ENCODE peak calls at places on chromosomes 16 and 17, in five cellular contexts. P is GM23248, L is MM.1S, R is GM23338, A is PC-9. M is an unnamed sample. For H3F3A, the result is how much of the 10 kb centered on the place peaks cover.

GRCh38 chr16:12557808-12558207 is 245.9 kb downstream of the CPPED1 start:
- DNase-seq in P (no peak), L (no peak), R (no peak), A (no peak), M (peak)

GRCh38 chr16:67530013-67530939 is 1.6 kb downstream of the RIPOR1 start:
- DNase-seq in P (peak), L (peak), R (peak), A (no peak), M (peak)

GRCh38 chr16:82935781-82936180 is 309.0 kb downstream of the CDH13 start:
- DNase-seq in P (no peak), L (no peak), R (no peak), A (no peak), M (no peak)

GRCh38 chr16:46897471-46897870 is 13.3 kb downstream of the GPT2 start:
- DNase-seq in P (no peak), L (no peak), R (no peak), A (no peak), M (no peak)

GRCh38 chr16:74100405-74101316 is 196.0 kb upstream of the PSMD7 start:
- DNase-seq in P (no peak), L (no peak), R (peak), A (no peak), M (peak)

GRCh38 chr17:56635640-56636039 is 42.1 kb downstream of the NOG start:
- DNase-seq in P (peak), L (no peak), R (no peak), A (peak), M (no peak)

GRCh38 chr17:6536053-6536452 is 20.3 kb downstream of the PITPNM3 start:
- DNase-seq in P (no peak), L (no peak), R (no peak), A (no peak), M (no peak)

GRCh38 chr16:53220585-53220984 is 165.8 kb downstream of the CHD9 start:
- DNase-seq in P (peak), L (no peak), R (peak), A (no peak), M (peak)

GRCh38 chr17:48995871-48996695 is 1.1 kb upstream of the IGF2BP1 start:
- DNase-seq in P (peak), L (no peak), R (peak), A (no peak), M (peak)

GRCh38 chr17:61353211-61353610 is 46.4 kb upstream of the TBX2 start:
- DNase-seq in P (no peak), L (no peak), R (no peak), A (no peak), M (no peak)

GRCh38 chr16:9097266-9098219 is 6.1 kb downstream of the HAPSTR1 start:
- DNase-seq in P (no peak), L (no peak), R (no peak), A (no peak), M (peak)

GRCh38 chr16:86512860-86513470 is 2.6 kb downstream of the FOXF1 start:
- DNase-seq in P (no peak), L (no peak), R (no peak), A (no peak), M (no peak)

GRCh38 chr16:7921360-7921759 is 588.7 kb downstream of the RBFOX1 start:
- DNase-seq in P (no peak), L (no peak), R (peak), A (no peak), M (peak)

GRCh38 chr16:63361032-63361624 is 1324.9 kb upstream of the CDH8 start:
- DNase-seq in P (peak), L (peak), R (peak), A (no peak), M (peak)

DNA sequence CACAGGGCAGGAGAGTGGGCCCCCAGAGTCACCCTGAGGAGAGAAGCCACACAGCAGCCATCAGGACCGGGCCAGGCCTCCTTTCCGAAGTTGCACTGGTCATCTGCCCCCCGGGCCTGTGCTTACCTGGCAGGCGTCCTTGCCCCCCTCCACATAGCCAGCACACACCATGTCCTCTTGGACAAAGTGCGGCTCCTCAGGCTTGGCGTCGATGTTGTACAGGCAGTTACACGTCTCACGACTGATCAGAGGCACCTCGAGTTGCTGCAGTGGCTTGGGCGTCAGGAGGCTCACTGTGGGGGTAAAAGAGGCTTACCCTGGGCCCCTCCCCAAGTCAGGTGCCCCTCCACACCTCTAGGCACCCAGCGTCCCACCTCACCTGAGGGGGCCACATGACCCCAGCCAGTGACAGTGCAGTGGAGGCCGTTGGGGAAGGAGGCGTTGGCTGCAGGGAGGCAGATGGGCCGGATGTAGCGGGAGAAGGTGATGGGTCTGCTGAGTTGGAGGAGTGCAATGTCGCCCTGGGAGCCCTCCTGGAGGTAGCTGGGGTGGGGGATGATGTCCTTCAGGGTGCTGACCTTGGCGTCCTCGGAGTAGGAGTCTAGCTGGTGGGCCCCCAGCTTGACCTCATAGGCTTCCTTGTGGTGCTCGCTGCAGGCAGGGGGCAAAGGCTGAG is 3.1 kb downstream of the PRSS8 start:
- DNase-seq in P (no peak), L (no peak), R (no peak), A (no peak), M (no peak)
- H3K27ac ChIP-seq in P (no peak), L (no peak), R (no peak), A (no peak), M (no peak)

DNA sequence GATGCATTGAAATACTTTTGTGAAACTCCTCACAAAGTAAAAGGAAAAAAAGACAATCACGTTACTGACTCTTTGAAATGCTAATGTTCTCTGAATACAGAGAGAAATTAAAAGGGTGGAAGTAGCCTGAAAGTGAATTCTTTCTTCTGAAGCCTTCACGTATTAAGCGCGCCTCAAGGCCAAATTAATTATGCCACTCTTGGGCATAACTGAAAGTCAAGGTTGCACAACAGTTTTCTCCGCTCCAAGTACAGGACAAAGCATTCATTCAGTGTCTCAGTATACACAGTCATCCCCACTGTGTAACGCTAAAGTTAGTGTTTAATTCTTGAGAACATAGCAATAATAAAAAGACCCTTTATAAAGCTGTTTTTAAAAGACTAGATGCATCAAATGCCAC is 21.5 kb downstream of the PARN start:
- DNase-seq in P (no peak), L (peak), R (no peak), A (no peak), M (no peak)
- H3F3A ChIP-seq in P (under half), L (under half), R (under half), A (under half), M (under half)

GRCh38 chr17:81833160-81833920 is at the start of gene MCRIP1:
- DNase-seq in P (peak), L (peak), R (peak), A (peak), M (peak)

GRCh38 chr17:81831957-81832607 is 1.0 kb downstream of the MCRIP1 start:
- DNase-seq in P (peak), L (no peak), R (no peak), A (no peak), M (no peak)

GRCh38 chr17:81832608-81833159 is 407 bp downstream of the MCRIP1 start:
- DNase-seq in P (peak), L (no peak), R (peak), A (no peak), M (no peak)

GRCh38 chr17:81829858-81830257 is 3.2 kb downstream of the MCRIP1 start:
- DNase-seq in P (no peak), L (no peak), R (no peak), A (no peak), M (no peak)

DNA sequence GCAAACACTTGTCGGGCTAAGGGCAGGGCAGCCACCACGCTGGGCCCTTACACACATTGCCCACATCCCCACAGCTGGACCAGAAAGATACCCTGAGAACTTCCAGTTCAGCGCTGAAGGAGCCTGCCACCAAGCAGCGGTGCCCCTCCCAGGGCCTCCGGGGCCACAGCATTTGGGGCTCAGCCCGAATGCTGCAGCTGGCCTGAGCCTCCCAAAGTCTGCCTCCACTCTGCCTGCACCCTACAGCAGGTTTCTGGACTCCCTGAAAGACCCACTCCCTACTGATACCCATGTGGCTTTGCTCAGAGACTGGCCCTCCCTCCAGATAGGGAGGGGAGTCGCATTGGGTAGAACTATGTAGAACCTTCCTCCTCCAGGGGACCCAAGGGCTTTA is 1.5 kb downstream of the MCRIP1 start:
- DNase-seq in P (no peak), L (no peak), R (no peak), A (no peak), M (no peak)
- H3K4me3 ChIP-seq in P (peak), L (no peak), R (peak), A (no peak), M (no peak)

GRCh38 chr17:10984163-10984562 is 146.3 kb upstream of the PIRT start:
- DNase-seq in P (no peak), L (no peak), R (no peak), A (no peak), M (no peak)
- H3K27ac ChIP-seq in P (no peak), L (no peak), R (no peak), A (no peak), M (no peak)

DNA sequence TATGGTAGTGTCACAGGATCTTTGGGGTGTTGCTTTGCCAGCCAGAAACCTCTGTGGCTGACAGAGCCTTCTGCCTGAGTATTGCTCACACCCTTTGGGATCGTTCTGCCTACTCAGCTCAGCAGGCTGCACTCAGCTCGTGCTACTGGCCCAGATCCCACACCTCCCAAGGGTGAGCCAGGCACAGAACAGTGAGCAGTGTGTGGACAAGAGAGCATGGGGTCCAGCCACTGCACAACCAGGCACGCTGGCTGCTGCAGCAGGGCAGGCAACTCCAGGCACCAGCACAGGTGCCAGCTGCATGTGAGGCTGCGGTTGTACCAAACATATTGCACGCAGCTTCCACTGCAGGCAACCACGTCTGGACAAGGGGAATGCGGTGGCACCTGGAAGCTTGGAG is 84.9 kb downstream of the CYB561 start:
- DNase-seq in P (peak), L (no peak), R (no peak), A (no peak), M (no peak)
- H3F3A ChIP-seq in P (half or more), L (under half), R (under half), A (under half), M (under half)

GRCh38 chr17:17700251-17700969 is 19.2 kb downstream of the RAI1 start:
- DNase-seq in P (no peak), L (no peak), R (peak), A (no peak), M (peak)
- H3K4me3 ChIP-seq in P (no peak), L (no peak), R (peak), A (no peak), M (peak)

GRCh38 chr17:43034623-43035293 is 9.7 kb downstream of the RND2 start:
- DNase-seq in P (no peak), L (no peak), R (no peak), A (no peak), M (no peak)

GRCh38 chr17:43039646-43040045 is 14.6 kb downstream of the RND2 start:
- DNase-seq in P (no peak), L (no peak), R (no peak), A (no peak), M (no peak)

GRCh38 chr17:43031666-43032065 is 6.6 kb downstream of the RND2 start:
- DNase-seq in P (no peak), L (no peak), R (no peak), A (no peak), M (no peak)

GRCh38 chr17:43030137-43030767 is 5.2 kb downstream of the RND2 start:
- DNase-seq in P (no peak), L (no peak), R (no peak), A (no peak), M (no peak)

DNA sequence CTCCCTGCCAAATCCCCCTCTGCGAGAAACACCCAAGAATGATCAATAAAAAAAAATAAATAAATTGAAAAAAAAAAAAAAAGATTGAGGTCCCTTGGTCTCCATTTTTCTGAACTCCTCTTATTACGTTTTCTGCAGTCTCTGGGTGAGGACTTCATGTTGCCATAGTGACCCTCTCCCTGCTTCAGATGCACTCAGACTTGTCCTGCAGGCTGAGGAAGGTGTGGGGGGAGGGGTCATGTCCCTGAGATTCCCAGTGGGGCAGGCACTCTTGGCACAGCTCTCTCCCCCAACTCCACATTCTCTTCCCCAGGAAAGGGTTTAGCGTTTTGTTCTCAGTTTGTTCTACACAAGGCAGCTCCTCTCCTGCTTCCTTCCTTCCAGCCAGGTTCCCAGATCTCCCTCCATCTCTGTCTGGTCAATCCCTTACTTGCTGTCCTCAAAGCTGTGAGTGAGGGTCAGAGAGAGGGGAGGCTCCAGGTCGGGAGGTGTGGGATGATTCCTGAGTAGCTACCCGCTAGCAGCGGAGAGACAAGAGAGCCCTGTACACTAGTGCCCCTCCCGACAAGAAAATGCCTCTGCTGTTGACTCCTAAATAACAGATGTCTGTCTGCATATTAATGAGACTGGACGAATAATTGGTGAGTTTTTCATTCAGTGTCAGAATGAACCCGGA is 9.1 kb downstream of the RND2 start:
- DNase-seq in P (no peak), L (no peak), R (peak), A (no peak), M (peak)
- H3K27ac ChIP-seq in P (no peak), L (no peak), R (peak), A (no peak), M (peak)

GRCh38 chr17:362721-363120 is 10.1 kb upstream of the RPH3AL start:
- DNase-seq in P (no peak), L (no peak), R (no peak), A (no peak), M (no peak)
- H3F3A ChIP-seq in P (under half), L (under half), R (under half), A (under half), M (under half)

GRCh38 chr16:78125112-78125844 is 25.8 kb downstream of the WWOX start:
- DNase-seq in P (no peak), L (no peak), R (no peak), A (no peak), M (no peak)

GRCh38 chr16:78126662-78127061 is 27.2 kb downstream of the WWOX start:
- DNase-seq in P (no peak), L (no peak), R (no peak), A (no peak), M (no peak)

GRCh38 chr16:78128920-78129319 is 29.5 kb downstream of the WWOX start:
- DNase-seq in P (no peak), L (no peak), R (no peak), A (no peak), M (no peak)

GRCh38 chr16:78129349-78129748 is 29.9 kb downstream of the WWOX start:
- DNase-seq in P (no peak), L (no peak), R (no peak), A (no peak), M (no peak)

DNA sequence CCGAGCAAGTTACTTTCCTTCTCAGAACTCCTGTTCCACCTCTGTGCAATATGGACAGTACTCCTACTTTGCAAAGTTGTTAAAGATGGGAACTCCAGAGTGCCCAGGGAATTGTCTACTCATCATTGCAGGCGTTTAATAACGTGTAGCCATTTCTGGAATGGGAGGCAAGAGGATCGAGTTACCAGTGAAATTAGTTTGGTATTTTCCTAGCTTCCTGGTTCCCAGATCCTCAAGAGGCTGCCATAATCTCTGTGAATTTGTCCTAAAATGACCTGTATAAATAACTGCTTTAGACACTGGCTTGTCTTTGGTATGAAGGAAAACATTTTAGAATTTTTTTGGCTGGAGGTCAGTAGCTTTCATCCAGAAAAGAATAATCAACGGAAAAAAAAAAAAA is 27.7 kb downstream of the WWOX start:
- DNase-seq in P (peak), L (no peak), R (no peak), A (no peak), M (no peak)
- H3K4me3 ChIP-seq in P (peak), L (no peak), R (no peak), A (no peak), M (no peak)

GRCh38 chr16:70276392-70276791 is 12.9 kb downstream of the AARS1 start:
- DNase-seq in P (no peak), L (no peak), R (no peak), A (no peak), M (no peak)
- H3K27ac ChIP-seq in P (no peak), L (no peak), R (no peak), A (no peak), M (no peak)